ENCODE peak calls at places on chromosomes 3 and 15, in four cellular contexts. E is stimulated activated CD8-positive, alpha-beta memory T cell treated with anti-CD3 and anti-CD28 coated beads, Interleukin-7, amount 100 ng/mL, for 1 hour; S is AG08396; M is hepatocyte. G is an unnamed sample.

GRCh38 chr3:15443826-15444524 is 16.6 kb downstream of the EAF1 start:
- DNase-seq in M (no peak), S (no peak), E (no peak), G (peak; percentile 83)

GRCh38 chr3:197464794-197465193 is 91.0 kb downstream of the BDH1 start:
- DNase-seq in S (no peak), M (no peak), E (no peak), G (no peak)

GRCh38 chr3:189833996-189834395 is 202.8 kb downstream of the TP63 start:
- DNase-seq in E (no peak), M (peak; percentile 21), S (no peak), G (no peak)

GRCh38 chr15:37984368-37984767 is 49.9 kb downstream of the TMCO5A start:
- DNase-seq in E (no peak), S (no peak), M (no peak), G (no peak)

GRCh38 chr3:127105996-127106855 is 86.7 kb upstream of the PRR23E start:
- DNase-seq in S (no peak), E (no peak), M (no peak), G (no peak)

GRCh38 chr3:66998075-66998898 is at the start of gene KBTBD8:
- DNase-seq in E (peak; percentile 91), S (peak; percentile 98), M (peak; percentile 98), G (peak; percentile 99)

GRCh38 chr3:13420817-13421755 is 964 bp upstream of the NUP210 start:
- DNase-seq in M (no peak), S (no peak), E (peak; percentile 53), G (no peak)

GRCh38 chr15:70132148-70132547 is 34.4 kb upstream of the TLE3 start:
- DNase-seq in E (no peak), S (no peak), M (no peak), G (no peak)

GRCh38 chr3:113546414-113546893 is 14.1 kb downstream of the SIDT1 start:
- DNase-seq in E (no peak), S (no peak), M (no peak), G (no peak)

GRCh38 chr3:126209741-126210140 is 29.4 kb upstream of the ALDH1L1 start:
- DNase-seq in S (no peak), E (no peak), M (no peak), G (no peak)

GRCh38 chr15:48602358-48603122 is 43.0 kb downstream of the FBN1 start:
- DNase-seq in M (no peak), E (no peak), S (no peak), G (peak; percentile 33)

GRCh38 chr15:25501828-25502446 is 63.1 kb upstream of the UBE3A start:
- DNase-seq in S (peak; percentile 26), M (peak; percentile 61), E (no peak), G (no peak)

GRCh38 chr3:183537295-183537730 is 18.2 kb downstream of the KLHL6 start:
- DNase-seq in S (peak; percentile 37), M (no peak), E (no peak), G (peak; percentile 63)

GRCh38 chr15:52436971-52437370 is 91.7 kb downstream of the MYO5A start:
- DNase-seq in E (no peak), M (no peak), S (no peak), G (no peak)

GRCh38 chr3:196712514-196713413 is 587 bp downstream of the PIGX start:
- DNase-seq in S (peak; percentile 87), M (peak; percentile 89), E (peak; percentile 41), G (peak; percentile 41)

GRCh38 chr15:78651930-78652655 is 11.1 kb upstream of the CHRNB4 start:
- DNase-seq in E (no peak), S (no peak), M (no peak), G (no peak)

GRCh38 chr3:65978116-65978515 is 60.6 kb downstream of the MAGI1 start:
- DNase-seq in M (no peak), E (no peak), S (no peak), G (no peak)

GRCh38 chr3:33749546-33750215 is 31.6 kb upstream of the CLASP2 start:
- DNase-seq in M (no peak), E (no peak), S (peak; percentile 8), G (no peak)

GRCh38 chr3:194592798-194593752 is 40.1 kb downstream of the TMEM44 start:
- DNase-seq in S (peak; percentile 93), M (peak; percentile 67), E (no peak), G (peak; percentile 99)

GRCh38 chr3:127791221-127791913 is 30.9 kb downstream of the MGLL start:
- DNase-seq in M (peak; percentile 75), E (no peak), S (peak; percentile 44), G (no peak)

GRCh38 chr3:146390967-146391366 is 78.4 kb downstream of the PLSCR2 start:
- DNase-seq in M (no peak), E (no peak), S (peak; percentile 38), G (peak; percentile 94)

GRCh38 chr3:157174265-157174615 is 14.3 kb upstream of the CCNL1 start:
- DNase-seq in M (peak; percentile 53), S (no peak), E (no peak), G (no peak)

GRCh38 chr15:63133786-63134185 is 12.1 kb downstream of the LACTB start:
- DNase-seq in M (no peak), E (no peak), S (no peak), G (no peak)

GRCh38 chr3:179769411-179770247 is 116.8 kb downstream of the USP13 start:
- DNase-seq in M (no peak), S (no peak), E (no peak), G (no peak)

GRCh38 chr15:60093273-60094067 is 89.4 kb downstream of the FOXB1 start:
- DNase-seq in M (peak; percentile 48), E (no peak), S (no peak), G (no peak)

GRCh38 chr3:105851176-105851575 is 17.6 kb downstream of the CBLB start:
- DNase-seq in E (no peak), M (no peak), S (no peak), G (no peak)

GRCh38 chr3:150348500-150348899 is 59.6 kb upstream of the TSC22D2 start:
- DNase-seq in M (peak; percentile 62), S (peak; percentile 67), E (no peak), G (peak; percentile 90)

GRCh38 chr15:43828061-43828657 is 1.4 kb downstream of the WDR76 start:
- DNase-seq in S (peak; percentile 10), M (no peak), E (no peak), G (no peak)

GRCh38 chr15:73239564-73240208 is 129.1 kb downstream of the HCN4 start:
- DNase-seq in S (no peak), M (no peak), E (no peak), G (no peak)

GRCh38 chr3:72312339-72312738 is 527.4 kb upstream of the PROK2 start:
- DNase-seq in M (no peak), S (no peak), E (no peak), G (no peak)

GRCh38 chr15:51558421-51558820 is 64.2 kb downstream of the DMXL2 start:
- DNase-seq in E (no peak), S (no peak), M (no peak), G (no peak)

GRCh38 chr15:45441036-45441435 is 62.7 kb upstream of the GATM start:
- DNase-seq in S (no peak), M (no peak), E (no peak), G (no peak)

GRCh38 chr3:183809209-183809608 is 16.2 kb downstream of the MAP6D1 start:
- DNase-seq in E (no peak), M (peak; percentile 30), S (no peak), G (no peak)

GRCh38 chr15:55588070-55588817 is at the start of gene PYGO1:
- DNase-seq in S (peak; percentile 86), M (peak; percentile 80), E (no peak), G (peak; percentile 30)